ENCODE peak calls at places on chromosomes 12 and 14, in eight cellular contexts. One of them, this sample, is unnamed.

GRCh38 chr12:62005615-62006014 is 254.6 kb upstream of the USP15 start:
- DNase-seq in uterus: no peak
- DNase-seq in LNCaP clone FGC: no peak
- DNase-seq in pancreas: no peak
- DNase-seq in breast epithelium: no peak
- DNase-seq in nephron progenitor cell: no peak
- DNase-seq in WERI-Rb-1: no peak
- DNase-seq in heart right ventricle: no peak
- DNase-seq in this sample: no peak

GRCh38 chr12:124485371-124485770 is 82.0 kb downstream of the NCOR2 start:
- DNase-seq in WERI-Rb-1: no peak
- DNase-seq in heart right ventricle: no peak
- DNase-seq in pancreas: no peak
- DNase-seq in uterus: no peak
- DNase-seq in nephron progenitor cell: no peak
- DNase-seq in breast epithelium: no peak
- DNase-seq in LNCaP clone FGC: no peak
- DNase-seq in this sample: no peak

GRCh38 chr14:63544641-63545234 is 1.6 kb upstream of the PPP2R5E start:
- DNase-seq in WERI-Rb-1: no peak
- DNase-seq in uterus: no peak
- DNase-seq in heart right ventricle: no peak
- DNase-seq in LNCaP clone FGC: no peak
- DNase-seq in pancreas: no peak
- DNase-seq in breast epithelium: no peak
- DNase-seq in nephron progenitor cell: no peak
- DNase-seq in this sample: no peak

GRCh38 chr14:90574640-90575131 is 177.9 kb downstream of the CALM1 start:
- DNase-seq in uterus: no peak
- DNase-seq in pancreas: no peak
- DNase-seq in nephron progenitor cell: peak; percentile 51
- DNase-seq in heart right ventricle: peak; percentile 45
- DNase-seq in breast epithelium: no peak
- DNase-seq in WERI-Rb-1: no peak
- DNase-seq in LNCaP clone FGC: no peak
- DNase-seq in this sample: no peak

GRCh38 chr12:124938606-124939427 is 24.4 kb upstream of the UBC start:
- DNase-seq in nephron progenitor cell: peak; percentile 59
- DNase-seq in LNCaP clone FGC: peak; percentile 67
- DNase-seq in uterus: peak; percentile 79
- DNase-seq in pancreas: no peak
- DNase-seq in breast epithelium: peak; percentile 88
- DNase-seq in heart right ventricle: peak; percentile 76
- DNase-seq in WERI-Rb-1: peak; percentile 83
- DNase-seq in this sample: peak; percentile 26

GRCh38 chr14:59282366-59282765 is 93.9 kb downstream of the DAAM1 start:
- DNase-seq in nephron progenitor cell: no peak
- DNase-seq in uterus: no peak
- DNase-seq in pancreas: no peak
- DNase-seq in LNCaP clone FGC: no peak
- DNase-seq in breast epithelium: no peak
- DNase-seq in WERI-Rb-1: no peak
- DNase-seq in heart right ventricle: no peak
- DNase-seq in this sample: no peak

GRCh38 chr12:52606581-52607241 is 5.4 kb upstream of the KRT72 start:
- DNase-seq in WERI-Rb-1: no peak
- DNase-seq in pancreas: no peak
- DNase-seq in LNCaP clone FGC: no peak
- DNase-seq in heart right ventricle: no peak
- DNase-seq in nephron progenitor cell: no peak
- DNase-seq in breast epithelium: no peak
- DNase-seq in uterus: no peak
- DNase-seq in this sample: no peak

GRCh38 chr12:15044461-15044860 is 71.6 kb downstream of the PDE6H start:
- DNase-seq in LNCaP clone FGC: no peak
- DNase-seq in heart right ventricle: peak; percentile 11
- DNase-seq in breast epithelium: no peak
- DNase-seq in nephron progenitor cell: no peak
- DNase-seq in pancreas: no peak
- DNase-seq in WERI-Rb-1: no peak
- DNase-seq in uterus: no peak
- DNase-seq in this sample: no peak

GRCh38 chr12:25254271-25254880 is 3.6 kb upstream of the KRAS start:
- DNase-seq in nephron progenitor cell: no peak
- DNase-seq in heart right ventricle: no peak
- DNase-seq in breast epithelium: no peak
- DNase-seq in pancreas: no peak
- DNase-seq in WERI-Rb-1: no peak
- DNase-seq in uterus: no peak
- DNase-seq in LNCaP clone FGC: no peak
- DNase-seq in this sample: no peak

GRCh38 chr14:58878740-58879139 is 241.0 kb downstream of the DACT1 start:
- DNase-seq in nephron progenitor cell: no peak
- DNase-seq in LNCaP clone FGC: no peak
- DNase-seq in pancreas: no peak
- DNase-seq in heart right ventricle: no peak
- DNase-seq in uterus: no peak
- DNase-seq in breast epithelium: no peak
- DNase-seq in WERI-Rb-1: no peak
- DNase-seq in this sample: no peak

GRCh38 chr12:119258149-119258548 is 76.4 kb upstream of the CCDC60 start:
- DNase-seq in uterus: no peak
- DNase-seq in pancreas: no peak
- DNase-seq in WERI-Rb-1: peak; percentile 65
- DNase-seq in breast epithelium: no peak
- DNase-seq in nephron progenitor cell: no peak
- DNase-seq in LNCaP clone FGC: no peak
- DNase-seq in heart right ventricle: peak; percentile 21
- DNase-seq in this sample: no peak

GRCh38 chr12:57133916-57134315 is 5.6 kb downstream of the LRP1 start:
- DNase-seq in LNCaP clone FGC: no peak
- DNase-seq in WERI-Rb-1: no peak
- DNase-seq in heart right ventricle: no peak
- DNase-seq in pancreas: no peak
- DNase-seq in uterus: no peak
- DNase-seq in nephron progenitor cell: no peak
- DNase-seq in breast epithelium: no peak
- DNase-seq in this sample: no peak

GRCh38 chr14:51738754-51739153 is 87.0 kb downstream of the FRMD6 start:
- DNase-seq in heart right ventricle: no peak
- DNase-seq in uterus: no peak
- DNase-seq in WERI-Rb-1: peak; percentile 51
- DNase-seq in LNCaP clone FGC: no peak
- DNase-seq in pancreas: no peak
- DNase-seq in breast epithelium: no peak
- DNase-seq in nephron progenitor cell: no peak
- DNase-seq in this sample: no peak

GRCh38 chr12:51067771-51068170 is 15.6 kb downstream of the CSRNP2 start:
- DNase-seq in nephron progenitor cell: no peak
- DNase-seq in uterus: no peak
- DNase-seq in WERI-Rb-1: no peak
- DNase-seq in heart right ventricle: no peak
- DNase-seq in LNCaP clone FGC: no peak
- DNase-seq in breast epithelium: no peak
- DNase-seq in pancreas: no peak
- DNase-seq in this sample: no peak

GRCh38 chr12:30970559-30971202 is 44.1 kb downstream of the TSPAN11 start:
- DNase-seq in nephron progenitor cell: no peak
- DNase-seq in uterus: no peak
- DNase-seq in heart right ventricle: peak; percentile 31
- DNase-seq in breast epithelium: peak; percentile 38
- DNase-seq in pancreas: no peak
- DNase-seq in WERI-Rb-1: peak; percentile 71
- DNase-seq in LNCaP clone FGC: peak; percentile 25
- DNase-seq in this sample: no peak

GRCh38 chr12:38664661-38665269 is 240.6 kb downstream of the CPNE8 start:
- DNase-seq in breast epithelium: no peak
- DNase-seq in uterus: no peak
- DNase-seq in WERI-Rb-1: peak; percentile 11
- DNase-seq in heart right ventricle: no peak
- DNase-seq in LNCaP clone FGC: peak; percentile 2
- DNase-seq in nephron progenitor cell: no peak
- DNase-seq in pancreas: no peak
- DNase-seq in this sample: peak; percentile 5

GRCh38 chr12:12784911-12785814 is at the start of gene APOLD1:
- DNase-seq in LNCaP clone FGC: no peak
- DNase-seq in breast epithelium: no peak
- DNase-seq in WERI-Rb-1: no peak
- DNase-seq in pancreas: no peak
- DNase-seq in nephron progenitor cell: no peak
- DNase-seq in uterus: peak; percentile 76
- DNase-seq in heart right ventricle: peak; percentile 84
- DNase-seq in this sample: no peak

GRCh38 chr12:47811581-47812484 is 7.9 kb downstream of the HDAC7 start:
- DNase-seq in WERI-Rb-1: no peak
- DNase-seq in pancreas: no peak
- DNase-seq in heart right ventricle: peak; percentile 64
- DNase-seq in uterus: peak; percentile 84
- DNase-seq in breast epithelium: no peak
- DNase-seq in LNCaP clone FGC: no peak
- DNase-seq in nephron progenitor cell: no peak
- DNase-seq in this sample: no peak

GRCh38 chr12:44317651-44318126 is 481.8 kb downstream of the TMEM117 start:
- DNase-seq in uterus: no peak
- DNase-seq in heart right ventricle: no peak
- DNase-seq in nephron progenitor cell: peak; percentile 22
- DNase-seq in breast epithelium: no peak
- DNase-seq in pancreas: no peak
- DNase-seq in WERI-Rb-1: peak; percentile 40
- DNase-seq in LNCaP clone FGC: peak; percentile 8
- DNase-seq in this sample: peak; percentile 24

GRCh38 chr12:111222520-111222919 is 146.4 kb downstream of the PHETA1 start:
- DNase-seq in pancreas: no peak
- DNase-seq in breast epithelium: no peak
- DNase-seq in WERI-Rb-1: no peak
- DNase-seq in LNCaP clone FGC: no peak
- DNase-seq in heart right ventricle: no peak
- DNase-seq in nephron progenitor cell: no peak
- DNase-seq in uterus: no peak
- DNase-seq in this sample: no peak

GRCh38 chr12:111222027-111222414 is 146.9 kb downstream of the PHETA1 start:
- DNase-seq in heart right ventricle: no peak
- DNase-seq in breast epithelium: no peak
- DNase-seq in uterus: no peak
- DNase-seq in nephron progenitor cell: no peak
- DNase-seq in LNCaP clone FGC: no peak
- DNase-seq in pancreas: no peak
- DNase-seq in WERI-Rb-1: no peak
- DNase-seq in this sample: no peak

GRCh38 chr12:111225307-111225706 is 143.6 kb downstream of the PHETA1 start:
- DNase-seq in heart right ventricle: no peak
- DNase-seq in LNCaP clone FGC: no peak
- DNase-seq in pancreas: no peak
- DNase-seq in breast epithelium: no peak
- DNase-seq in nephron progenitor cell: no peak
- DNase-seq in WERI-Rb-1: no peak
- DNase-seq in uterus: no peak
- DNase-seq in this sample: no peak

GRCh38 chr12:111221296-111222026 is 147.4 kb downstream of the PHETA1 start:
- DNase-seq in WERI-Rb-1: no peak
- DNase-seq in pancreas: no peak
- DNase-seq in uterus: no peak
- DNase-seq in LNCaP clone FGC: peak; percentile 59
- DNase-seq in breast epithelium: no peak
- DNase-seq in nephron progenitor cell: no peak
- DNase-seq in heart right ventricle: no peak
- DNase-seq in this sample: no peak

DNA sequence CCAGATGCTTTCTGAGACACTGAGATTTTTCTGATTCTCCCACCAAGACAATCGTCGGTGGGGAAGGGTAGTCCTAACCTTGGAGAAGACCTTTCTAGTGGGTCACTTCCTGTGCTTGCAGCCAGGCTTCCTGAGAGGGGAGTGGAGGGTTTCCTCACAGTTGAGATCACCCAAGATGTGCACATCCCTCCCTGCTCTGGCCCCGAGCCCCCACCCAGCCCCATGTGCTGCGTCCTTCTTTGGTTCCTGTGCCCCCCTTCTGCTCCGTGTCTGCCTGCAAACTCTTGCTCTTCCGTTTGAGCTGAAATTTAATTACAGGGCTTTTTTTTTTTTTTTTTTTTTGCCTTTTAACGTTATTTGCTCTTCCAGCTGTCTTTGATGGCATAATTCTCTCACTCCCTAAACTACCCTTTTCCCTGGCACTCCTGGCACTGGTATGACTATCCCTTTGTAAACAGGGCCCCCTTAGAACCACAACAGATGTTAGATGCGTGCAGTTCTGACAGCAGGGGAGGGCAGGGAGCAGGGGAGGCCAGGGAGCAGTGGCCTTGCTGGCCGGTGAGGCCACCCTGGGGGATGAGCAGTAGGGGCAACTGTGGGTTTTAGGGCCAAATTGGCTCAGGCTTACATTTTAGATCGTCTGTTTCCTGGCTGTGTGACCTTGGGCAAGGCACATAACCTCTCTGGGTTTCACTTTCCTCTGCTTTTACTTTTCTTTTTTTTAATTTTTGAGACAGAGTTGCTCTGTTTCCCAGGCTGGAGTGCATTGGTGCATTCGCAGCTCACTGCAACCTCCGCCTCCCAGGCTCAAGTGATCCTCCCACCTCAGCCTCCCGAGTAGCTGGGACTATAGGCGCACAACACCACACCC is 144.5 kb downstream of the PHETA1 start:
- DNase-seq in uterus: no peak
- DNase-seq in nephron progenitor cell: no peak
- DNase-seq in breast epithelium: no peak
- DNase-seq in pancreas: no peak
- DNase-seq in WERI-Rb-1: no peak
- DNase-seq in heart right ventricle: no peak
- DNase-seq in LNCaP clone FGC: no peak
- DNase-seq in this sample: no peak
- TF ChIP-seq CTCF in uterus: no peak
- TF ChIP-seq CTCF in nephron progenitor cell: no peak
- TF ChIP-seq CTCF in breast epithelium: no peak
- TF ChIP-seq CTCF in pancreas: no peak
- TF ChIP-seq CTCF in WERI-Rb-1: no peak
- TF ChIP-seq CTCF in heart right ventricle: no peak
- TF ChIP-seq CTCF in LNCaP clone FGC: no peak
- TF ChIP-seq CTCF in this sample: no peak

GRCh38 chr12:93419388-93420034 is 22.2 kb downstream of the UBE2N start:
- DNase-seq in heart right ventricle: no peak
- DNase-seq in WERI-Rb-1: no peak
- DNase-seq in LNCaP clone FGC: no peak
- DNase-seq in uterus: no peak
- DNase-seq in breast epithelium: no peak
- DNase-seq in pancreas: no peak
- DNase-seq in nephron progenitor cell: no peak
- DNase-seq in this sample: no peak
- TF ChIP-seq CTCF in heart right ventricle: peak; percentile 48
- TF ChIP-seq CTCF in WERI-Rb-1: peak; percentile 25
- TF ChIP-seq CTCF in LNCaP clone FGC: peak; percentile 50
- TF ChIP-seq CTCF in uterus: peak; percentile 55
- TF ChIP-seq CTCF in breast epithelium: peak; percentile 71
- TF ChIP-seq CTCF in pancreas: peak; percentile 38
- TF ChIP-seq CTCF in nephron progenitor cell: peak; percentile 58
- TF ChIP-seq CTCF in this sample: peak; percentile 35

GRCh38 chr14:68479247-68479646 is 313.6 kb downstream of the ZFP36L1 start:
- DNase-seq in LNCaP clone FGC: no peak
- DNase-seq in pancreas: no peak
- DNase-seq in WERI-Rb-1: no peak
- DNase-seq in nephron progenitor cell: no peak
- DNase-seq in heart right ventricle: no peak
- DNase-seq in uterus: peak; percentile 11
- DNase-seq in breast epithelium: no peak
- DNase-seq in this sample: no peak
- TF ChIP-seq CTCF in LNCaP clone FGC: no peak
- TF ChIP-seq CTCF in pancreas: no peak
- TF ChIP-seq CTCF in WERI-Rb-1: no peak
- TF ChIP-seq CTCF in nephron progenitor cell: no peak
- TF ChIP-seq CTCF in heart right ventricle: no peak
- TF ChIP-seq CTCF in uterus: no peak
- TF ChIP-seq CTCF in breast epithelium: no peak
- TF ChIP-seq CTCF in this sample: no peak

GRCh38 chr12:8603858-8604257 is 8.8 kb downstream of the AICDA start:
- DNase-seq in breast epithelium: no peak
- DNase-seq in heart right ventricle: no peak
- DNase-seq in pancreas: no peak
- DNase-seq in WERI-Rb-1: no peak
- DNase-seq in nephron progenitor cell: no peak
- DNase-seq in LNCaP clone FGC: no peak
- DNase-seq in uterus: no peak
- DNase-seq in this sample: no peak
- TF ChIP-seq CTCF in breast epithelium: no peak
- TF ChIP-seq CTCF in heart right ventricle: no peak
- TF ChIP-seq CTCF in pancreas: no peak
- TF ChIP-seq CTCF in WERI-Rb-1: peak; percentile 31
- TF ChIP-seq CTCF in nephron progenitor cell: peak; percentile 31
- TF ChIP-seq CTCF in LNCaP clone FGC: peak; percentile 36
- TF ChIP-seq CTCF in uterus: no peak
- TF ChIP-seq CTCF in this sample: no peak

This sample was measured in GM13976.